ENCODE peak calls at places on chromosomes 5 and 9, in six cellular contexts. One of them, this sample, is unnamed.

GRCh38 chr5:6812800-6813731 is 99.8 kb downstream of the TENT4A start:
- DNase-seq in renal cortical epithelial cell: peak; percentile 28
- DNase-seq in stimulated activated CD4-positive, alpha-beta T cell treated with anti-CD3 and anti-CD28 coated beads, Interleukin-2, amount 100 ng/mL, for 24 hours: no peak
- DNase-seq in HT1080: no peak
- DNase-seq in CD4-positive, alpha-beta T cell: no peak
- DNase-seq in stomach: peak; percentile 83
- DNase-seq in this sample: peak; percentile 25

GRCh38 chr5:80083115-80083890 is 48.2 kb downstream of the THBS4 start:
- DNase-seq in renal cortical epithelial cell: peak; percentile 73
- DNase-seq in stimulated activated CD4-positive, alpha-beta T cell treated with anti-CD3 and anti-CD28 coated beads, Interleukin-2, amount 100 ng/mL, for 24 hours: peak; percentile 30
- DNase-seq in HT1080: peak; percentile 60
- DNase-seq in CD4-positive, alpha-beta T cell: no peak
- DNase-seq in stomach: no peak
- DNase-seq in this sample: peak; percentile 62

GRCh38 chr5:179376701-179377420 is 31.6 kb upstream of the ADAMTS2 start:
- DNase-seq in renal cortical epithelial cell: no peak
- DNase-seq in stimulated activated CD4-positive, alpha-beta T cell treated with anti-CD3 and anti-CD28 coated beads, Interleukin-2, amount 100 ng/mL, for 24 hours: no peak
- DNase-seq in HT1080: no peak
- DNase-seq in CD4-positive, alpha-beta T cell: no peak
- DNase-seq in stomach: peak; percentile 23
- DNase-seq in this sample: no peak

GRCh38 chr5:177312649-177313181 is 1.0 kb upstream of the MXD3 start:
- DNase-seq in renal cortical epithelial cell: peak; percentile 23
- DNase-seq in stimulated activated CD4-positive, alpha-beta T cell treated with anti-CD3 and anti-CD28 coated beads, Interleukin-2, amount 100 ng/mL, for 24 hours: no peak
- DNase-seq in HT1080: peak; percentile 62
- DNase-seq in CD4-positive, alpha-beta T cell: no peak
- DNase-seq in stomach: no peak
- DNase-seq in this sample: no peak

GRCh38 chr9:133341369-133342082 is 5.5 kb upstream of the SURF6 start:
- DNase-seq in renal cortical epithelial cell: no peak
- DNase-seq in stimulated activated CD4-positive, alpha-beta T cell treated with anti-CD3 and anti-CD28 coated beads, Interleukin-2, amount 100 ng/mL, for 24 hours: no peak
- DNase-seq in HT1080: no peak
- DNase-seq in CD4-positive, alpha-beta T cell: no peak
- DNase-seq in stomach: no peak
- DNase-seq in this sample: no peak

GRCh38 chr5:178114325-178115135 is 1.2 kb downstream of the N4BP3 start:
- DNase-seq in renal cortical epithelial cell: no peak
- DNase-seq in stimulated activated CD4-positive, alpha-beta T cell treated with anti-CD3 and anti-CD28 coated beads, Interleukin-2, amount 100 ng/mL, for 24 hours: peak; percentile 39
- DNase-seq in HT1080: no peak
- DNase-seq in CD4-positive, alpha-beta T cell: peak; percentile 29
- DNase-seq in stomach: peak; percentile 60
- DNase-seq in this sample: no peak

GRCh38 chr5:78221964-78222451 is 72.5 kb downstream of the AP3B1 start:
- DNase-seq in renal cortical epithelial cell: no peak
- DNase-seq in stimulated activated CD4-positive, alpha-beta T cell treated with anti-CD3 and anti-CD28 coated beads, Interleukin-2, amount 100 ng/mL, for 24 hours: no peak
- DNase-seq in HT1080: peak; percentile 15
- DNase-seq in CD4-positive, alpha-beta T cell: no peak
- DNase-seq in stomach: no peak
- DNase-seq in this sample: peak; percentile 39

GRCh38 chr5:167453518-167454020 is 837.9 kb upstream of the WWC1 start:
- DNase-seq in renal cortical epithelial cell: no peak
- DNase-seq in stimulated activated CD4-positive, alpha-beta T cell treated with anti-CD3 and anti-CD28 coated beads, Interleukin-2, amount 100 ng/mL, for 24 hours: no peak
- DNase-seq in HT1080: no peak
- DNase-seq in CD4-positive, alpha-beta T cell: no peak
- DNase-seq in stomach: no peak
- DNase-seq in this sample: no peak

GRCh38 chr5:173699959-173700358 is 83.5 kb upstream of the BOD1 start:
- DNase-seq in renal cortical epithelial cell: no peak
- DNase-seq in stimulated activated CD4-positive, alpha-beta T cell treated with anti-CD3 and anti-CD28 coated beads, Interleukin-2, amount 100 ng/mL, for 24 hours: no peak
- DNase-seq in HT1080: no peak
- DNase-seq in CD4-positive, alpha-beta T cell: no peak
- DNase-seq in stomach: no peak
- DNase-seq in this sample: no peak

GRCh38 chr9:12790883-12791282 is 16.1 kb downstream of the LURAP1L start:
- DNase-seq in renal cortical epithelial cell: no peak
- DNase-seq in stimulated activated CD4-positive, alpha-beta T cell treated with anti-CD3 and anti-CD28 coated beads, Interleukin-2, amount 100 ng/mL, for 24 hours: no peak
- DNase-seq in HT1080: no peak
- DNase-seq in CD4-positive, alpha-beta T cell: no peak
- DNase-seq in stomach: no peak
- DNase-seq in this sample: no peak

GRCh38 chr5:55535199-55535905 is 588 bp upstream of the PLPP1 start:
- DNase-seq in renal cortical epithelial cell: no peak
- DNase-seq in stimulated activated CD4-positive, alpha-beta T cell treated with anti-CD3 and anti-CD28 coated beads, Interleukin-2, amount 100 ng/mL, for 24 hours: no peak
- DNase-seq in HT1080: no peak
- DNase-seq in CD4-positive, alpha-beta T cell: no peak
- DNase-seq in stomach: no peak
- DNase-seq in this sample: no peak

GRCh38 chr5:7181841-7182240 is 214.1 kb upstream of the ADCY2 start:
- DNase-seq in renal cortical epithelial cell: no peak
- DNase-seq in stimulated activated CD4-positive, alpha-beta T cell treated with anti-CD3 and anti-CD28 coated beads, Interleukin-2, amount 100 ng/mL, for 24 hours: no peak
- DNase-seq in HT1080: no peak
- DNase-seq in CD4-positive, alpha-beta T cell: no peak
- DNase-seq in stomach: no peak
- DNase-seq in this sample: no peak

GRCh38 chr9:136245194-136246150 is at the start of gene QSOX2:
- DNase-seq in renal cortical epithelial cell: no peak
- DNase-seq in stimulated activated CD4-positive, alpha-beta T cell treated with anti-CD3 and anti-CD28 coated beads, Interleukin-2, amount 100 ng/mL, for 24 hours: peak; percentile 86
- DNase-seq in HT1080: no peak
- DNase-seq in CD4-positive, alpha-beta T cell: peak; percentile 79
- DNase-seq in stomach: peak; percentile 86
- DNase-seq in this sample: peak; percentile 27

GRCh38 chr9:113798062-113799030 is 77.8 kb upstream of the ZNF618 start:
- DNase-seq in renal cortical epithelial cell: no peak
- DNase-seq in stimulated activated CD4-positive, alpha-beta T cell treated with anti-CD3 and anti-CD28 coated beads, Interleukin-2, amount 100 ng/mL, for 24 hours: no peak
- DNase-seq in HT1080: no peak
- DNase-seq in CD4-positive, alpha-beta T cell: no peak
- DNase-seq in stomach: no peak
- DNase-seq in this sample: no peak

GRCh38 chr5:61280205-61280604 is 51.9 kb upstream of the ZSWIM6 start:
- DNase-seq in renal cortical epithelial cell: peak; percentile 93
- DNase-seq in stimulated activated CD4-positive, alpha-beta T cell treated with anti-CD3 and anti-CD28 coated beads, Interleukin-2, amount 100 ng/mL, for 24 hours: no peak
- DNase-seq in HT1080: peak; percentile 82
- DNase-seq in CD4-positive, alpha-beta T cell: no peak
- DNase-seq in stomach: no peak
- DNase-seq in this sample: peak; percentile 97

GRCh38 chr9:124813496-124814177 is 36.7 kb downstream of the OLFML2A start:
- DNase-seq in renal cortical epithelial cell: no peak
- DNase-seq in stimulated activated CD4-positive, alpha-beta T cell treated with anti-CD3 and anti-CD28 coated beads, Interleukin-2, amount 100 ng/mL, for 24 hours: no peak
- DNase-seq in HT1080: no peak
- DNase-seq in CD4-positive, alpha-beta T cell: no peak
- DNase-seq in stomach: no peak
- DNase-seq in this sample: peak; percentile 43

GRCh38 chr9:135291165-135291564 is 188.4 kb upstream of the PPP1R26 start:
- DNase-seq in renal cortical epithelial cell: no peak
- DNase-seq in stimulated activated CD4-positive, alpha-beta T cell treated with anti-CD3 and anti-CD28 coated beads, Interleukin-2, amount 100 ng/mL, for 24 hours: no peak
- DNase-seq in HT1080: no peak
- DNase-seq in CD4-positive, alpha-beta T cell: no peak
- DNase-seq in stomach: no peak
- DNase-seq in this sample: no peak

GRCh38 chr5:142512041-142512679 is 173.7 kb downstream of the FGF1 start:
- DNase-seq in renal cortical epithelial cell: peak; percentile 68
- DNase-seq in stimulated activated CD4-positive, alpha-beta T cell treated with anti-CD3 and anti-CD28 coated beads, Interleukin-2, amount 100 ng/mL, for 24 hours: no peak
- DNase-seq in HT1080: no peak
- DNase-seq in CD4-positive, alpha-beta T cell: no peak
- DNase-seq in stomach: no peak
- DNase-seq in this sample: no peak

GRCh38 chr5:168822745-168823281 is 243.6 kb upstream of the PANK3 start:
- DNase-seq in renal cortical epithelial cell: no peak
- DNase-seq in stimulated activated CD4-positive, alpha-beta T cell treated with anti-CD3 and anti-CD28 coated beads, Interleukin-2, amount 100 ng/mL, for 24 hours: no peak
- DNase-seq in HT1080: peak; percentile 4
- DNase-seq in CD4-positive, alpha-beta T cell: no peak
- DNase-seq in stomach: no peak
- DNase-seq in this sample: peak; percentile 63

This sample was measured in bronchial epithelial cell.